ENCODE peak calls at places on chromosomes 16 and 17, in six cellular contexts. One of them, this sample, is unnamed.
A peak's percentile ranks its signal among the peaks of the same experiment; 100 is the strongest.

GRCh38 chr16:3509470-3509928 is 8.7 kb downstream of the CLUAP1 start:
- DNase-seq in ovary: no peak
- DNase-seq in HepG2: no peak
- DNase-seq in breast epithelium: peak; percentile 67
- DNase-seq in tibial nerve: no peak
- DNase-seq in CD4-positive, alpha-beta memory T cell: peak; percentile 89
- DNase-seq in this sample: no peak

GRCh38 chr16:10525214-10525825 is 55.1 kb downstream of the EMP2 start:
- DNase-seq in CD4-positive, alpha-beta memory T cell: no peak
- DNase-seq in ovary: no peak
- DNase-seq in tibial nerve: no peak
- DNase-seq in HepG2: no peak
- DNase-seq in breast epithelium: no peak
- DNase-seq in this sample: no peak

GRCh38 chr17:80586464-80587228 is 42.0 kb downstream of the RPTOR start:
- DNase-seq in CD4-positive, alpha-beta memory T cell: no peak
- DNase-seq in breast epithelium: no peak
- DNase-seq in ovary: peak; percentile 25
- DNase-seq in HepG2: no peak
- DNase-seq in tibial nerve: no peak
- DNase-seq in this sample: no peak

GRCh38 chr16:4869147-4869790 is 22.0 kb downstream of the UBN1 start:
- DNase-seq in CD4-positive, alpha-beta memory T cell: no peak
- DNase-seq in HepG2: no peak
- DNase-seq in ovary: no peak
- DNase-seq in tibial nerve: no peak
- DNase-seq in breast epithelium: no peak
- DNase-seq in this sample: no peak

GRCh38 chr17:63434951-63435571 is 11.0 kb downstream of the CYB561 start:
- DNase-seq in breast epithelium: peak; percentile 77
- DNase-seq in CD4-positive, alpha-beta memory T cell: peak; percentile 82
- DNase-seq in ovary: peak; percentile 42
- DNase-seq in HepG2: no peak
- DNase-seq in tibial nerve: no peak
- DNase-seq in this sample: peak; percentile 64

GRCh38 chr16:21684199-21684598 is 20.4 kb downstream of the OTOA start:
- DNase-seq in ovary: no peak
- DNase-seq in tibial nerve: no peak
- DNase-seq in breast epithelium: no peak
- DNase-seq in HepG2: peak; percentile 50
- DNase-seq in CD4-positive, alpha-beta memory T cell: no peak
- DNase-seq in this sample: no peak

GRCh38 chr16:10206215-10206614 is 24.0 kb upstream of the GRIN2A start:
- DNase-seq in CD4-positive, alpha-beta memory T cell: no peak
- DNase-seq in HepG2: no peak
- DNase-seq in breast epithelium: no peak
- DNase-seq in tibial nerve: no peak
- DNase-seq in ovary: no peak
- DNase-seq in this sample: no peak

GRCh38 chr17:15648384-15648783 is 28.9 kb upstream of the FBXW10B start:
- DNase-seq in CD4-positive, alpha-beta memory T cell: no peak
- DNase-seq in breast epithelium: no peak
- DNase-seq in HepG2: no peak
- DNase-seq in tibial nerve: no peak
- DNase-seq in ovary: no peak
- DNase-seq in this sample: no peak

GRCh38 chr16:15518412-15519351 is 84.3 kb downstream of the BMERB1 start:
- DNase-seq in breast epithelium: no peak
- DNase-seq in HepG2: no peak
- DNase-seq in CD4-positive, alpha-beta memory T cell: no peak
- DNase-seq in tibial nerve: peak; percentile 22
- DNase-seq in ovary: peak; percentile 76
- DNase-seq in this sample: no peak

GRCh38 chr16:30983898-30984610 is 953 bp upstream of the HSD3B7 start:
- DNase-seq in tibial nerve: no peak
- DNase-seq in ovary: no peak
- DNase-seq in HepG2: no peak
- DNase-seq in CD4-positive, alpha-beta memory T cell: no peak
- DNase-seq in breast epithelium: no peak
- DNase-seq in this sample: no peak

GRCh38 chr16:46830417-46830901 is 521 bp downstream of the C16orf87 start:
- DNase-seq in tibial nerve: no peak
- DNase-seq in ovary: peak; percentile 38
- DNase-seq in HepG2: no peak
- DNase-seq in CD4-positive, alpha-beta memory T cell: peak; percentile 55
- DNase-seq in breast epithelium: no peak
- DNase-seq in this sample: no peak

GRCh38 chr17:47316316-47316715 is 7.4 kb upstream of the EFCAB13 start:
- DNase-seq in CD4-positive, alpha-beta memory T cell: no peak
- DNase-seq in breast epithelium: no peak
- DNase-seq in HepG2: peak; percentile 68
- DNase-seq in tibial nerve: no peak
- DNase-seq in ovary: no peak
- DNase-seq in this sample: no peak

GRCh38 chr17:74045608-74046007 is 157.9 kb upstream of the RPL38 start:
- DNase-seq in ovary: no peak
- DNase-seq in CD4-positive, alpha-beta memory T cell: no peak
- DNase-seq in HepG2: no peak
- DNase-seq in breast epithelium: no peak
- DNase-seq in tibial nerve: no peak
- DNase-seq in this sample: no peak

GRCh38 chr17:42989146-42989545 is 8.8 kb downstream of the RUNDC1 start:
- DNase-seq in breast epithelium: no peak
- DNase-seq in tibial nerve: no peak
- DNase-seq in CD4-positive, alpha-beta memory T cell: no peak
- DNase-seq in ovary: no peak
- DNase-seq in HepG2: no peak
- DNase-seq in this sample: no peak

GRCh38 chr17:3959921-3960601 is 4.2 kb downstream of the ATP2A3 start:
- DNase-seq in CD4-positive, alpha-beta memory T cell: no peak
- DNase-seq in ovary: no peak
- DNase-seq in breast epithelium: no peak
- DNase-seq in HepG2: no peak
- DNase-seq in tibial nerve: no peak
- DNase-seq in this sample: no peak
- H3K27ac ChIP-seq in CD4-positive, alpha-beta memory T cell: peak overlapping the region; percentile 62
- H3K27ac ChIP-seq in ovary: no peak overlapping the region
- H3K27ac ChIP-seq in breast epithelium: peak overlapping the region; percentile 54
- H3K27ac ChIP-seq in HepG2: no peak overlapping the region
- H3K27ac ChIP-seq in tibial nerve: no peak overlapping the region
- H3K27ac ChIP-seq in this sample: no peak overlapping the region

GRCh38 chr17:65917560-65917959 is 274.4 kb downstream of the CEP112 start:
- DNase-seq in tibial nerve: no peak
- DNase-seq in ovary: no peak
- DNase-seq in CD4-positive, alpha-beta memory T cell: no peak
- DNase-seq in HepG2: no peak
- DNase-seq in breast epithelium: no peak
- DNase-seq in this sample: no peak

GRCh38 chr17:65918921-65919546 is 272.9 kb downstream of the CEP112 start:
- DNase-seq in HepG2: peak; percentile 30
- DNase-seq in tibial nerve: no peak
- DNase-seq in breast epithelium: no peak
- DNase-seq in CD4-positive, alpha-beta memory T cell: no peak
- DNase-seq in ovary: peak; percentile 20
- DNase-seq in this sample: no peak

GRCh38 chr17:65920996-65921395 is 270.9 kb downstream of the CEP112 start:
- DNase-seq in tibial nerve: no peak
- DNase-seq in HepG2: peak; percentile 20
- DNase-seq in breast epithelium: no peak
- DNase-seq in ovary: no peak
- DNase-seq in CD4-positive, alpha-beta memory T cell: no peak
- DNase-seq in this sample: no peak

GRCh38 chr17:65916425-65916824 is 275.5 kb downstream of the CEP112 start:
- DNase-seq in ovary: no peak
- DNase-seq in HepG2: peak; percentile 34
- DNase-seq in breast epithelium: no peak
- DNase-seq in CD4-positive, alpha-beta memory T cell: no peak
- DNase-seq in tibial nerve: no peak
- DNase-seq in this sample: no peak

GRCh38 chr17:65918450-65918849 is 273.5 kb downstream of the CEP112 start:
- DNase-seq in ovary: no peak
- DNase-seq in CD4-positive, alpha-beta memory T cell: no peak
- DNase-seq in HepG2: no peak
- DNase-seq in breast epithelium: no peak
- DNase-seq in tibial nerve: no peak
- DNase-seq in this sample: no peak
- H3K27ac ChIP-seq in ovary: no peak overlapping the region
- H3K27ac ChIP-seq in CD4-positive, alpha-beta memory T cell: no peak overlapping the region
- H3K27ac ChIP-seq in HepG2: no peak overlapping the region
- H3K27ac ChIP-seq in breast epithelium: peak overlapping the region; percentile 44
- H3K27ac ChIP-seq in tibial nerve: no peak overlapping the region
- H3K27ac ChIP-seq in this sample: no peak overlapping the region

GRCh38 chr17:77726549-77726957 is 231.9 kb upstream of the TNRC6C start:
- DNase-seq in HepG2: no peak
- DNase-seq in tibial nerve: no peak
- DNase-seq in breast epithelium: peak; percentile 13
- DNase-seq in ovary: no peak
- DNase-seq in CD4-positive, alpha-beta memory T cell: no peak
- DNase-seq in this sample: no peak
- H3K27ac ChIP-seq in HepG2: no peak overlapping the region
- H3K27ac ChIP-seq in tibial nerve: no peak overlapping the region
- H3K27ac ChIP-seq in breast epithelium: peak overlapping the region; percentile 88
- H3K27ac ChIP-seq in ovary: no peak overlapping the region
- H3K27ac ChIP-seq in CD4-positive, alpha-beta memory T cell: no peak overlapping the region
- H3K27ac ChIP-seq in this sample: no peak overlapping the region

GRCh38 chr17:1324201-1324750 is 44.8 kb downstream of the TRARG1 start:
- DNase-seq in ovary: no peak
- DNase-seq in tibial nerve: no peak
- DNase-seq in CD4-positive, alpha-beta memory T cell: no peak
- DNase-seq in HepG2: no peak
- DNase-seq in breast epithelium: no peak
- DNase-seq in this sample: no peak

GRCh38 chr17:1322469-1322868 is 43.0 kb downstream of the TRARG1 start:
- DNase-seq in ovary: no peak
- DNase-seq in tibial nerve: no peak
- DNase-seq in breast epithelium: no peak
- DNase-seq in CD4-positive, alpha-beta memory T cell: no peak
- DNase-seq in HepG2: no peak
- DNase-seq in this sample: no peak

GRCh38 chr17:1325766-1326165 is 46.3 kb downstream of the TRARG1 start:
- DNase-seq in breast epithelium: no peak
- DNase-seq in tibial nerve: no peak
- DNase-seq in CD4-positive, alpha-beta memory T cell: no peak
- DNase-seq in ovary: no peak
- DNase-seq in HepG2: no peak
- DNase-seq in this sample: no peak

GRCh38 chr17:1323336-1323735 is 43.9 kb downstream of the TRARG1 start:
- DNase-seq in tibial nerve: no peak
- DNase-seq in CD4-positive, alpha-beta memory T cell: no peak
- DNase-seq in ovary: no peak
- DNase-seq in HepG2: no peak
- DNase-seq in breast epithelium: no peak
- DNase-seq in this sample: no peak

DNA sequence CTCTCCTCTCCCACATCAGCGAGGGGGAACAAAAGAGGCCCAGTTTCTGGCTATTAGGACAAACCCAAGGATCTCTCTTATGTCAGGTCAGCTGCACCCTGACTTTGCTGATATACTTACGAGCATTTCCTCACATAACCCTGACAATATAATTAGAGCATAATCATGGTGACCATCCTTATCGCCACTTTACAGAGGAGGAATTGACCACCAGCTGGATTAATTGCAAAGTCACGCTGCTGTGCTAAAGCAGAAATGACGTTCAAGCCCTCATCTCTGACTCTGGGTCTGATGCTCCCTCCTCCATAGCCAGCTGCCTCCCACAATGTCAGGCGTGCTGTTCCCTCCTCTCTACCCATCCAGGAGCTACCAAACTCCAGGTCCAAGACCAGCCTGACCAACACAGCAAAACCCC is 42.6 kb downstream of the TRARG1 start:
- DNase-seq in CD4-positive, alpha-beta memory T cell: no peak
- DNase-seq in tibial nerve: no peak
- DNase-seq in HepG2: no peak
- DNase-seq in ovary: no peak
- DNase-seq in breast epithelium: no peak
- DNase-seq in this sample: no peak
- H3K27ac ChIP-seq in CD4-positive, alpha-beta memory T cell: no peak overlapping the region
- H3K27ac ChIP-seq in tibial nerve: no peak overlapping the region
- H3K27ac ChIP-seq in HepG2: no peak overlapping the region
- H3K27ac ChIP-seq in ovary: no peak overlapping the region
- H3K27ac ChIP-seq in breast epithelium: no peak overlapping the region
- H3K27ac ChIP-seq in this sample: no peak overlapping the region

GRCh38 chr16:80619824-80620223 is 79.0 kb downstream of the DYNLRB2 start:
- DNase-seq in tibial nerve: no peak
- DNase-seq in CD4-positive, alpha-beta memory T cell: no peak
- DNase-seq in HepG2: no peak
- DNase-seq in breast epithelium: peak; percentile 44
- DNase-seq in ovary: no peak
- DNase-seq in this sample: no peak
- H3K27ac ChIP-seq in tibial nerve: no peak overlapping the region
- H3K27ac ChIP-seq in CD4-positive, alpha-beta memory T cell: no peak overlapping the region
- H3K27ac ChIP-seq in HepG2: no peak overlapping the region
- H3K27ac ChIP-seq in breast epithelium: no peak overlapping the region
- H3K27ac ChIP-seq in ovary: no peak overlapping the region
- H3K27ac ChIP-seq in this sample: no peak overlapping the region

DNA sequence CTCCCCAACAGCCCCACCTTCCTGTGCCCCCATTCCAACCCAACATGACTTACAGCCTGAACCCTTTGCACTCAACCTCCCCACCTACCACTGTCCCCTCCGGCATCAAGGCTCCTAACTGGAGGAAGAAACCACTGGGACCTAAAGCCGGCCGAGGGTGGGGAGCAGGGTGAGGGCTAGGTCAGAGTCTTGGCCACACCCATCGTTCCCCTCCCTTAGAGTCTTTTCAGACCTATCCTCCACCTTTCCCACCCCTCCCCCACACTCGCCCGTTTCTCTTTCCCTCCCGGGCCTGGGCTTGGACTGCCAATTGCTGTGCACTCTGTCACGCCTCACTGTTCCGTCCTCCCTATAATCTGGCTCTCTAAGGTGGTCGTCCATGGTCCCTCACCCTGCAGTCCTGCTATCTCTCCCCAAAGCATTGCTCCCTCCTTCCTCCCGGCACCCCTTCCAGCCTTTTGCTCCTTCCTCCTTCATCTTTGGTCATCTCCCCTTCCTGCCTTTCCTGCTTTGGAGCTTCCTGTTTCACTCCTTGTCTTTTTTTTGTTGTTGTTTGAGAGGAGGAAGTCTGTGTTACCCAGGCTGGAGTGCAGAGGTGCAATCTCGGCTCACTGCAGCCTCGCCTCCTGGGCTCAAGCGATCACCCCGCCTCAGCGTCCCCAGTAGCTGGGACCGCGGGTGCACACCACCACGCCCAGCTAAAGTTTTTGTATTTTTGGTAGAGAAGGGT is 958 bp upstream of the CLDN7 start:
- DNase-seq in tibial nerve: no peak
- DNase-seq in breast epithelium: peak; percentile 70
- DNase-seq in HepG2: no peak
- DNase-seq in CD4-positive, alpha-beta memory T cell: no peak
- DNase-seq in ovary: no peak
- DNase-seq in this sample: no peak
- H3K27ac ChIP-seq in tibial nerve: no peak overlapping the region
- H3K27ac ChIP-seq in breast epithelium: peak overlapping the region; percentile 93
- H3K27ac ChIP-seq in HepG2: no peak overlapping the region
- H3K27ac ChIP-seq in CD4-positive, alpha-beta memory T cell: no peak overlapping the region
- H3K27ac ChIP-seq in ovary: no peak overlapping the region
- H3K27ac ChIP-seq in this sample: no peak overlapping the region

GRCh38 chr17:59848778-59849177 is 44.0 kb downstream of the TUBD1 start:
- DNase-seq in ovary: peak; percentile 72
- DNase-seq in HepG2: peak; percentile 75
- DNase-seq in CD4-positive, alpha-beta memory T cell: no peak
- DNase-seq in breast epithelium: no peak
- DNase-seq in tibial nerve: peak; percentile 70
- DNase-seq in this sample: no peak
- H3K27ac ChIP-seq in ovary: no peak overlapping the region
- H3K27ac ChIP-seq in HepG2: peak overlapping the region; percentile 48
- H3K27ac ChIP-seq in CD4-positive, alpha-beta memory T cell: no peak overlapping the region
- H3K27ac ChIP-seq in breast epithelium: peak overlapping the region; percentile 95
- H3K27ac ChIP-seq in tibial nerve: no peak overlapping the region
- H3K27ac ChIP-seq in this sample: no peak overlapping the region

GRCh38 chr16:89453662-89454321 is 36.6 kb downstream of the ANKRD11 start:
- DNase-seq in breast epithelium: no peak
- DNase-seq in HepG2: no peak
- DNase-seq in tibial nerve: no peak
- DNase-seq in CD4-positive, alpha-beta memory T cell: no peak
- DNase-seq in ovary: no peak
- DNase-seq in this sample: no peak
- H3K27ac ChIP-seq in breast epithelium: peak overlapping the region; percentile 32
- H3K27ac ChIP-seq in HepG2: peak overlapping the region; percentile 11
- H3K27ac ChIP-seq in tibial nerve: no peak overlapping the region
- H3K27ac ChIP-seq in CD4-positive, alpha-beta memory T cell: no peak overlapping the region
- H3K27ac ChIP-seq in ovary: no peak overlapping the region
- H3K27ac ChIP-seq in this sample: no peak overlapping the region